ENCODE peak calls at places on chromosomes 5 and 9, in eight cellular contexts. D is Daoy; C is AG09309; Y is activated T-cell treated with anti-CD3 and anti-CD28 coated beads for 1 hour; W is stimulated activated naive CD4-positive, alpha-beta T cell; N is T-cell; F is iris pigment epithelial cell; Q is activated effector memory CD4-positive, alpha-beta T cell treated with anti-CD3 and anti-CD28 coated beads, Interleukin-2, amount 50 U/mL, for 16 hours. A is an unnamed sample.
A peak's percentile ranks its signal among the peaks of the same experiment; 100 is the strongest.

GRCh38 chr9:136855461-136856077 is 3.4 kb downstream of the MAMDC4 start:
- DNase-seq in D (no peak), C (no peak), Y (no peak), W (no peak), N (no peak), F (no peak), Q (no peak), A (no peak)

GRCh38 chr9:96420468-96421219 is 2.5 kb upstream of the ZNF367 start:
- DNase-seq in D (peak; percentile 98), C (peak; percentile 75), Y (no peak), W (no peak), N (no peak), F (peak; percentile 95), Q (no peak), A (no peak)

GRCh38 chr5:54470191-54470590 is 14.7 kb downstream of the HSPB3 start:
- DNase-seq in D (no peak), C (no peak), Y (no peak), W (no peak), N (no peak), F (peak; percentile 69), Q (no peak), A (no peak)

GRCh38 chr5:83306572-83307241 is 164.8 kb upstream of the VCAN start:
- DNase-seq in D (peak; percentile 74), C (peak; percentile 86), Y (no peak), W (no peak), N (no peak), F (peak; percentile 96), Q (no peak), A (no peak)

GRCh38 chr5:179120951-179121666 is 60.9 kb downstream of the ZNF354C start:
- DNase-seq in D (no peak), C (no peak), Y (no peak), W (no peak), N (no peak), F (no peak), Q (peak; percentile 44), A (no peak)

GRCh38 chr9:134472256-134472655 is 146.0 kb downstream of the RXRA start:
- DNase-seq in D (no peak), C (no peak), Y (no peak), W (no peak), N (no peak), F (no peak), Q (no peak), A (no peak)

GRCh38 chr9:92738661-92739081 is 26.0 kb downstream of the BICD2 start:
- DNase-seq in D (no peak), C (no peak), Y (no peak), W (no peak), N (no peak), F (no peak), Q (peak; percentile 38), A (no peak)

GRCh38 chr5:87002485-87002884 is 265.2 kb upstream of the RASA1 start:
- DNase-seq in D (no peak), C (no peak), Y (no peak), W (no peak), N (no peak), F (no peak), Q (no peak), A (no peak)

GRCh38 chr9:77587036-77587435 is 61.1 kb downstream of the GNA14 start:
- DNase-seq in D (no peak), C (no peak), Y (no peak), W (no peak), N (no peak), F (no peak), Q (no peak), A (no peak)

GRCh38 chr5:176901260-176902101 is 2.3 kb upstream of the HK3 start:
- DNase-seq in D (no peak), C (no peak), Y (no peak), W (no peak), N (no peak), F (no peak), Q (no peak), A (no peak)

GRCh38 chr5:148897842-148898241 is 71.4 kb downstream of the ADRB2 start:
- DNase-seq in D (no peak), C (no peak), Y (no peak), W (no peak), N (no peak), F (no peak), Q (no peak), A (no peak)

GRCh38 chr5:92907914-92908606 is 673.0 kb downstream of the NR2F1-AS1 start:
- DNase-seq in D (no peak), C (peak; percentile 34), Y (no peak), W (no peak), N (no peak), F (peak; percentile 82), Q (no peak), A (no peak)

GRCh38 chr5:115456056-115456455 is 88.5 kb downstream of the FEM1C start:
- DNase-seq in D (no peak), C (no peak), Y (no peak), W (no peak), N (no peak), F (peak; percentile 79), Q (no peak), A (no peak)

GRCh38 chr5:33608476-33609026 is 167.8 kb downstream of the TARS1 start:
- DNase-seq in D (no peak), C (no peak), Y (no peak), W (no peak), N (no peak), F (peak; percentile 34), Q (no peak), A (no peak)

GRCh38 chr9:114167591-114168091 is 12.3 kb downstream of the COL27A1 start:
- DNase-seq in D (no peak), C (no peak), Y (no peak), W (no peak), N (no peak), F (no peak), Q (no peak), A (no peak)

GRCh38 chr5:157562111-157562581 is 13.4 kb downstream of the ADAM19 start:
- DNase-seq in D (peak; percentile 80), C (no peak), Y (no peak), W (no peak), N (no peak), F (no peak), Q (no peak), A (no peak)

GRCh38 chr5:80953587-80953986 is 6.6 kb upstream of the RASGRF2 start:
- DNase-seq in D (no peak), C (no peak), Y (no peak), W (no peak), N (no peak), F (no peak), Q (no peak), A (no peak)

GRCh38 chr5:149754481-149754880 is 24.4 kb downstream of the PPARGC1B start:
- DNase-seq in D (no peak), C (no peak), Y (no peak), W (no peak), N (no peak), F (no peak), Q (no peak), A (no peak)

GRCh38 chr9:5784526-5785315 is 48.2 kb downstream of the ERMP1 start:
- DNase-seq in D (no peak), C (no peak), Y (no peak), W (no peak), N (no peak), F (peak; percentile 57), Q (no peak), A (no peak)

GRCh38 chr5:80251636-80252035 is 4.2 kb downstream of the SERINC5 start:
- DNase-seq in D (no peak), C (no peak), Y (no peak), W (peak; percentile 16), N (no peak), F (no peak), Q (no peak), A (no peak)

GRCh38 chr9:126461029-126461428 is 134.4 kb downstream of the MVB12B start:
- DNase-seq in D (no peak), C (no peak), Y (no peak), W (no peak), N (no peak), F (no peak), Q (no peak), A (no peak)

GRCh38 chr9:94675008-94675841 is 35.9 kb upstream of the FBP1 start:
- DNase-seq in D (no peak), C (peak; percentile 66), Y (no peak), W (no peak), N (no peak), F (peak; percentile 25), Q (no peak), A (no peak)

GRCh38 chr9:134378901-134379338 is 52.7 kb downstream of the RXRA start:
- DNase-seq in D (peak; percentile 88), C (no peak), Y (no peak), W (no peak), N (no peak), F (peak; percentile 36), Q (no peak), A (no peak)

GRCh38 chr9:93603011-93603410 is 26.6 kb downstream of the PHF2 start:
- DNase-seq in D (no peak), C (no peak), Y (no peak), W (no peak), N (no peak), F (no peak), Q (peak; percentile 54), A (no peak)

GRCh38 chr5:22088517-22088916 is 764.6 kb downstream of the CDH12 start:
- DNase-seq in D (no peak), C (no peak), Y (no peak), W (no peak), N (no peak), F (no peak), Q (no peak), A (no peak)

GRCh38 chr5:150184990-150185952 is 4.6 kb upstream of the SLC6A7 start:
- DNase-seq in D (no peak), C (no peak), Y (no peak), W (no peak), N (no peak), F (no peak), Q (no peak), A (no peak)

GRCh38 chr5:164277720-164278119 is 772.3 kb downstream of the MAT2B start:
- DNase-seq in D (no peak), C (no peak), Y (no peak), W (no peak), N (no peak), F (peak; percentile 69), Q (no peak), A (no peak)

GRCh38 chr5:174094857-174095606 is 49.5 kb downstream of the NSG2 start:
- DNase-seq in D (no peak), C (no peak), Y (no peak), W (no peak), N (no peak), F (no peak), Q (no peak), A (no peak)

GRCh38 chr5:170886210-170886894 is 24.5 kb downstream of the RANBP17 start:
- DNase-seq in D (no peak), C (no peak), Y (no peak), W (no peak), N (no peak), F (no peak), Q (no peak), A (no peak)

GRCh38 chr5:112965733-112966306 is 10.8 kb upstream of the DCP2 start:
- DNase-seq in D (no peak), C (no peak), Y (no peak), W (no peak), N (no peak), F (no peak), Q (no peak), A (no peak)

GRCh38 chr5:442335-443238 is at the start of gene EXOC3:
- DNase-seq in D (peak; percentile 85), C (no peak), Y (peak; percentile 63), W (peak; percentile 67), N (peak; percentile 61), F (peak; percentile 64), Q (peak; percentile 92), A (peak; percentile 85)

GRCh38 chr9:132698989-132699388 is 28.7 kb downstream of the GTF3C4 start:
- DNase-seq in D (no peak), C (no peak), Y (no peak), W (no peak), N (no peak), F (peak; percentile 25), Q (no peak), A (no peak)

GRCh38 chr5:59317772-59318205 is 575.7 kb downstream of the PDE4D start:
- DNase-seq in D (no peak), C (no peak), Y (no peak), W (no peak), N (no peak), F (no peak), Q (no peak), A (no peak)

GRCh38 chr5:66958984-66959641 is 237.5 kb downstream of the CD180 start:
- DNase-seq in D (peak; percentile 38), C (peak; percentile 27), Y (no peak), W (no peak), N (no peak), F (peak; percentile 88), Q (no peak), A (no peak)

A was measured in B cell.